ENCODE peak calls at places on chromosome 3, in eight cellular contexts. Q is choroid plexus epithelial cell, H is suprapubic skin, Y is IMR-90, B is left ventricle myocardium inferior, X is neural crest cell, C is progenitor cell of endocrine pancreas, M is hepatocyte. O is an unnamed sample.

GRCh38 chr3:177211503-177212277 is 14.4 kb upstream of the TBL1XR1 start:
- DNase-seq in H (no peak), B (no peak), X (no peak), Q (peak), Y (no peak), C (no peak), M (peak), O (no peak)

GRCh38 chr3:150825916-150826377 is 63.0 kb upstream of the SIAH2 start:
- DNase-seq in C (no peak), B (no peak), X (no peak), H (no peak), Q (no peak), M (no peak), Y (no peak), O (no peak)

GRCh38 chr3:155963557-155963956 is 93.1 kb downstream of the GMPS start:
- DNase-seq in Y (peak), Q (peak), X (no peak), B (no peak), H (no peak), C (no peak), M (no peak), O (peak)

GRCh38 chr3:104564045-104564643 is 802.6 kb upstream of the ALCAM start:
- DNase-seq in B (no peak), Y (peak), M (peak), H (no peak), X (peak), C (no peak), Q (peak), O (peak)

GRCh38 chr3:36876181-36876936 is 68.5 kb downstream of the TRANK1 start:
- DNase-seq in B (no peak), C (no peak), M (no peak), H (no peak), Y (no peak), X (no peak), Q (no peak), O (no peak)

GRCh38 chr3:102512734-102513518 is 78.1 kb downstream of the ZPLD1 start:
- DNase-seq in Y (no peak), B (no peak), Q (peak), H (no peak), X (no peak), M (no peak), C (no peak), O (no peak)

GRCh38 chr3:76872999-76873398 is 166.9 kb upstream of the ROBO2 start:
- DNase-seq in X (no peak), B (no peak), H (no peak), Y (no peak), Q (no peak), M (no peak), C (no peak), O (no peak)

GRCh38 chr3:54520060-54520459 is 397.7 kb downstream of the CACNA2D3 start:
- DNase-seq in H (no peak), X (no peak), Q (no peak), C (no peak), B (no peak), Y (no peak), M (no peak), O (no peak)

GRCh38 chr3:107456501-107456900 is 66.3 kb upstream of the BBX start:
- DNase-seq in M (no peak), B (no peak), H (no peak), C (no peak), Y (no peak), Q (no peak), X (no peak), O (no peak)

GRCh38 chr3:141410861-141411771 is 42.8 kb downstream of the ZBTB38 start:
- DNase-seq in H (no peak), B (no peak), C (no peak), Y (peak), M (no peak), Q (peak), X (no peak), O (peak)

GRCh38 chr3:47485812-47486211 is 10.1 kb upstream of the SCAP start:
- DNase-seq in M (no peak), Q (no peak), B (no peak), X (no peak), Y (peak), H (no peak), C (no peak), O (no peak)

GRCh38 chr3:10779293-10779805 is 36.7 kb upstream of the SLC6A11 start:
- DNase-seq in B (no peak), Q (no peak), X (no peak), C (no peak), M (no peak), H (peak), Y (no peak), O (no peak)

GRCh38 chr3:148727242-148727641 is 29.5 kb downstream of the AGTR1 start:
- DNase-seq in Q (peak), B (no peak), H (no peak), M (peak), C (no peak), X (peak), Y (no peak), O (no peak)

GRCh38 chr3:63354160-63354559 is 76.1 kb downstream of the SYNPR start:
- DNase-seq in Q (no peak), H (no peak), Y (no peak), X (no peak), M (no peak), C (no peak), B (no peak), O (no peak)

GRCh38 chr3:194730369-194730768 is 44.7 kb downstream of the FAM43A start:
- DNase-seq in Y (no peak), M (peak), B (no peak), Q (no peak), H (peak), C (no peak), X (no peak), O (no peak)

GRCh38 chr3:142601713-142602112 is 5.5 kb downstream of the PLS1 start:
- DNase-seq in M (no peak), C (no peak), B (no peak), Y (no peak), X (no peak), H (no peak), Q (no peak), O (no peak)

GRCh38 chr3:40012381-40012780 is 203.0 kb downstream of the MYRIP start:
- DNase-seq in B (no peak), Y (no peak), X (no peak), M (no peak), Q (no peak), C (no peak), H (no peak), O (no peak)

GRCh38 chr3:42600958-42601675 is 631 bp downstream of the NKTR start:
- DNase-seq in M (peak), C (no peak), X (no peak), Y (peak), Q (peak), B (peak), H (peak), O (peak)
- TF ChIP-seq CTCF in M (no peak), C (no peak), X (peak), Y (no peak), Q (peak), B (no peak), H (no peak), O (peak)

GRCh38 chr3:133444071-133444774 is 44.4 kb downstream of the BFSP2 start:
- DNase-seq in M (peak), C (no peak), H (no peak), B (no peak), Q (peak), Y (peak), X (no peak), O (peak)
- TF ChIP-seq CTCF in M (peak), C (no peak), H (no peak), B (no peak), Q (peak), Y (peak), X (peak), O (no peak)

GRCh38 chr3:185502987-185503386 is 4.2 kb upstream of the TMEM41A start:
- DNase-seq in B (peak), Q (no peak), Y (no peak), H (no peak), C (no peak), X (no peak), M (peak), O (no peak)

GRCh38 chr3:185503467-185503975 is 4.7 kb upstream of the TMEM41A start:
- DNase-seq in Y (no peak), Q (no peak), B (no peak), H (no peak), C (no peak), M (peak), X (no peak), O (no peak)

GRCh38 chr3:185504636-185505035 is 5.8 kb upstream of the TMEM41A start:
- DNase-seq in M (no peak), Q (no peak), H (no peak), X (no peak), C (no peak), B (no peak), Y (no peak), O (no peak)

DNA sequence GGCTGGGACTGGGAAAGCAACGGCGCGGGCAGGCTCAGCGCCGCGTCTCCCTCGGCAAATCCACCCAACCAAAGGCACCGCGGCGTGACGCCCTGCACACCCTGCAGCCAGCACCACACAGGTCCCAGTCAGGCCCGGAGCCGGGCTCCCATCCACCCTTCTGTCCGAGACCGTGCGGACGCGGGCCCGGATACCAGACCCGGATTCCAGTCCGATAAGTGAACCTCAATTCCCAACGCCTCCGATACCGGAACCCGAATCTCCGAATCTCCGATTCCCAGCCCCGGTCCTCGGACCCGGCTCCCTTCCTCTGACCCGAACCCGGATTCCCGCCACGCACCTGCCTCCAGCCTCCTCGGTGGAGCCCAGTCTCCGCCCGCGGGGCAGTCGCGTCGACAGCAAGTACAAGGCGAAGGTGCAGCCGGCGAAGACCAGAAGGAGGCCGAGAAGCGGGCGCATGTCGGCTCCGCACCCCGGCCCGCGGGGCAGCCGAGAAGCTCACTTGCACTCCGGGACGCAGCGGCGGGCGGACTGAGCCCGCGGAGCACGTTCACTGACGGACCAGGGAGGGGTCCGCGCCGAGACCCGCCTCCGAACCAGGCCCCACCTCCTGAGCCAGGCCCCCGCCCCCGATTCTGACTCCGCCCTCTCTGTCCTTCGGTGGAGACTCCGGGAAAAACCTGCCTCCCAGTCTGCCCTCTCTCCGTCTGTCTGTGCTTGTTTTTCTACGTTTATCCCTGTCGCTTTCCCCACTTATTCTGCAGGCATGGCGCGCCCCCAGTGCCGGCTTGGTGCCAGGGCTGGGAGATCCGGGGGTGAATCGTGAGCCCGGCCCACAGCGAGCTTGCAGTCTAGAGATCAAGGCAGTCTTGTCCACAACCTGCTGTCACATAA is at the start of gene TMEM41A:
- DNase-seq in Y (peak), X (peak), H (peak), M (peak), B (peak), Q (peak), C (peak), O (peak)
- TF ChIP-seq CTCF in Y (no peak), X (no peak), H (no peak), M (no peak), B (no peak), Q (no peak), C (no peak), O (no peak)

DNA sequence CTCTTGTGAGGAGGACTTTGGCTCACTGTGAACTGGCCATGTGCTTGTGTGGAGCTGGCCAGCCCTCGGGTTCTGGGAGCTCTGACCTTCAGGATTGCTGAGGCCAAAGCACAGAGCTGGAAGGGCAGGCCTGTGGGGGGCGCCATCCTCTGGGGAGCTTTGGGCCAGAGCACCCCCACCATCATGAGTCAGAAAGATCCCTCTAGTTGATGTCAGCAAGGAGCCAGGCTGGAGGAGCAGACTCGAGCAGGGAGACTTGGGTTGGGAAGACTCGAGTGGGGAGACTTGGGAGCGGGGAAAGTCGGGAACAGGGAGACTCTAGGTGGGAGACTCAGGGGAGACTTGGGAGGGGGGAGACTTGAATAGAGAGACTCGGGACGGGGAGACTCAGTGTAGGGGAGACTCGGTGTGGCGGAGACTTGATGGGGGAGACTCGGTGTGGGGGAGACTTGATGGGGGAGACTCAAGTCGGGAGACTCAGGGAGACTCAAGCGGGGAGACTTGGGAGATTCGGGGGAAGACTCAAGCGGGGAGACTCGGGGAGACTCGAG is 37.7 kb upstream of the PLXNA1 start:
- DNase-seq in Q (no peak), B (no peak), X (no peak), C (no peak), H (peak), Y (no peak), M (no peak), O (no peak)
- TF ChIP-seq CTCF in Q (no peak), B (no peak), X (no peak), C (no peak), H (no peak), Y (no peak), M (no peak), O (peak)

GRCh38 chr3:197256836-197257444 is 41.5 kb downstream of the DLG1 start:
- DNase-seq in Q (peak), Y (peak), X (peak), M (peak), H (no peak), C (no peak), B (no peak), O (peak)
- TF ChIP-seq CTCF in Q (peak), Y (peak), X (peak), M (peak), H (peak), C (peak), B (peak), O (peak)

GRCh38 chr3:182682263-182683229 is 110.8 kb upstream of the ATP11B start:
- DNase-seq in M (peak), X (peak), Y (peak), Q (peak), B (peak), C (peak), H (no peak), O (peak)
- TF ChIP-seq CTCF in M (peak), X (peak), Y (peak), Q (peak), B (peak), C (peak), H (no peak), O (peak)

DNA sequence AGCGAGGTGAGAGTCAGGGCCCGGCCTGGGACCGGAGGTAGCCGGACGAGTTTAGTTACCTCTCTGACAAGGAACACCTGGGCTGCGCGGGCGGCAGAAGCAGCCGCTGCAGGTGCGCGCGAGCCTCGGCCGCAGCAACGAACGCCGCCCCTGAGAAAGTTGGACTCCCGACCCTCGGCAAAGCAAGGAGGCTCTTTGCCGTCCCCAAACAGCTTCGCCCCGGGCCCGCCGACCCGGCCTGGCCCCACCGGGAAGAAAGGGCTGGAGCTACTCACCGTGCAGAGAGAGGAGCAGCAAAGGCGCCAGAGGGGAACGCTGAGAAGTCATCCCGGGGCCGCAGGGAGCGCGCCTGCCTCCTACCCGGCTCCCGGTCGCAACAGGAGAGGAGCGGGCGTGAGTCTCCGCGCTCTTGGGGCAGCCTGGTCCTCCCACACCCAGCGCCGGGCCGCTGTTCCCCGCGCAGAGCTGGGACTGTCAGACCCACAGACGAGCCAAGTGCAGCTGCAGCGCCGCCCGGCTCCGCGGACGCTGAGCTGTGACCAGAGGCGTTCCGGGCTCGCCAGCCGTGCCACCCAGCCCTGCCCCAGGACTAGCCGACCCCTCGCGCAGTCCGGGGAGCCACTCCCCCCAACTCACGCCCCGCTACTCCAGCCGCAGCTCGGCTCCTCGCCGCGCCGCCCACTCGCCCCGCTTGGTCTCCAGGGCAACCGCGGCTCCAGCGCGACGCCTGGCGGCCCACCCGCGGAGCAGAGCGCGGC is at the start of gene IGSF11:
- DNase-seq in Y (peak), C (peak), M (peak), H (no peak), X (peak), Q (peak), B (peak), O (peak)
- TF ChIP-seq CTCF in Y (peak), C (peak), M (peak), H (peak), X (peak), Q (no peak), B (peak), O (no peak)

O was measured in brain microvascular endothelial cell.